ENCODE peak calls at places on chromosomes 6 and 20, in four cellular contexts. One of them, this sample, is unnamed.
A peak's percentile ranks its signal among the peaks of the same experiment; 100 is the strongest.

GRCh38 chr6:116101298-116101718 is 655 bp downstream of the NT5DC1 start:
- DNase-seq in HFFc6: no peak
- DNase-seq in cardiac muscle cell: no peak
- DNase-seq in tibial nerve: peak; percentile 61
- DNase-seq in this sample: peak; percentile 35

GRCh38 chr6:9361749-9362148 is 926.4 kb upstream of the SLC35B3 start:
- DNase-seq in cardiac muscle cell: peak; percentile 61
- DNase-seq in tibial nerve: no peak
- DNase-seq in HFFc6: no peak
- DNase-seq in this sample: no peak

GRCh38 chr6:151022492-151022891 is 157.0 kb downstream of the MTHFD1L start:
- DNase-seq in tibial nerve: no peak
- DNase-seq in HFFc6: no peak
- DNase-seq in cardiac muscle cell: no peak
- DNase-seq in this sample: no peak

GRCh38 chr6:83574783-83575182 is 62.4 kb downstream of the PRSS35 start:
- DNase-seq in HFFc6: no peak
- DNase-seq in tibial nerve: no peak
- DNase-seq in cardiac muscle cell: no peak
- DNase-seq in this sample: no peak

GRCh38 chr6:8947900-8948299 is 512.6 kb upstream of the SLC35B3 start:
- DNase-seq in cardiac muscle cell: no peak
- DNase-seq in HFFc6: no peak
- DNase-seq in tibial nerve: no peak
- DNase-seq in this sample: no peak

GRCh38 chr6:30325873-30326445 is 768 bp upstream of the TRIM39 start:
- DNase-seq in cardiac muscle cell: peak; percentile 69
- DNase-seq in tibial nerve: peak; percentile 28
- DNase-seq in HFFc6: no peak
- DNase-seq in this sample: no peak

GRCh38 chr6:41306187-41306854 is 19.8 kb upstream of the TREM1 start:
- DNase-seq in cardiac muscle cell: peak; percentile 78
- DNase-seq in HFFc6: no peak
- DNase-seq in tibial nerve: peak; percentile 58
- DNase-seq in this sample: no peak

GRCh38 chr6:140398076-140398475 is 1023.6 kb upstream of the CITED2 start:
- DNase-seq in HFFc6: no peak
- DNase-seq in cardiac muscle cell: no peak
- DNase-seq in tibial nerve: no peak
- DNase-seq in this sample: no peak

GRCh38 chr6:150527100-150527499 is 72.6 kb upstream of the PLEKHG1 start:
- DNase-seq in tibial nerve: no peak
- DNase-seq in HFFc6: no peak
- DNase-seq in cardiac muscle cell: no peak
- DNase-seq in this sample: no peak

GRCh38 chr20:49539481-49540231 is 28.3 kb downstream of the PTGIS start:
- DNase-seq in HFFc6: no peak
- DNase-seq in tibial nerve: no peak
- DNase-seq in cardiac muscle cell: no peak
- DNase-seq in this sample: no peak

GRCh38 chr6:33774774-33775173 is 14.2 kb downstream of the LEMD2 start:
- DNase-seq in HFFc6: no peak
- DNase-seq in cardiac muscle cell: no peak
- DNase-seq in tibial nerve: no peak
- DNase-seq in this sample: no peak

DNA sequence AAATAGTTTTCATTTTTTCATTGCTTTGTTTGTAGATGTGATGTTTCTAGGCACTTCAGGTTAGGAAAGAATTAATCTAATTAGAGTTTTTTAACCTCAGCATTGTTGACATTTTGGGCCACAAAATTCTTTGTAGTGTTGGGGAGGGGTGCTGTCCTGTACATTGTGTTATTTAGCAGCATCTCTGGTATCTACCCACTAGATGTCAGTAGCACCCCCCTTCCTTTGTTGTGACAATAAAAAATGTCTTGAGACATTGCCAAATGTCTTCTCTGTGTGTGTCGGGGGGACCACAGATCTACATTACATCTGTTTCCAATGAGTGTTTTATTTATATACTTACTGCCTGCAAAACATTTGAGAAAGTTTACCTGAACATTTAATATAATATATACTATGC is 45.6 kb downstream of the EYA4 start:
- DNase-seq in cardiac muscle cell: no peak
- DNase-seq in HFFc6: no peak
- DNase-seq in tibial nerve: no peak
- DNase-seq in this sample: no peak
- TF ChIP-seq CTCF in cardiac muscle cell: peak; percentile 58
- TF ChIP-seq CTCF in HFFc6: peak; percentile 34
- TF ChIP-seq CTCF in tibial nerve: no peak
- TF ChIP-seq CTCF in this sample: no peak

GRCh38 chr6:108836061-108836460 is 12.2 kb upstream of the ARMC2 start:
- DNase-seq in cardiac muscle cell: no peak
- DNase-seq in HFFc6: no peak
- DNase-seq in tibial nerve: no peak
- DNase-seq in this sample: no peak

GRCh38 chr6:108837236-108837971 is 10.8 kb upstream of the ARMC2 start:
- DNase-seq in tibial nerve: no peak
- DNase-seq in HFFc6: no peak
- DNase-seq in cardiac muscle cell: no peak
- DNase-seq in this sample: no peak

GRCh38 chr6:108839068-108839467 is 9.2 kb upstream of the ARMC2 start:
- DNase-seq in HFFc6: no peak
- DNase-seq in tibial nerve: no peak
- DNase-seq in cardiac muscle cell: no peak
- DNase-seq in this sample: no peak

GRCh38 chr6:108840919-108841318 is 7.3 kb upstream of the ARMC2 start:
- DNase-seq in cardiac muscle cell: no peak
- DNase-seq in HFFc6: no peak
- DNase-seq in tibial nerve: no peak
- DNase-seq in this sample: no peak

GRCh38 chr6:108838101-108838717 is 10.0 kb upstream of the ARMC2 start:
- DNase-seq in HFFc6: no peak
- DNase-seq in cardiac muscle cell: peak; percentile 48
- DNase-seq in tibial nerve: no peak
- DNase-seq in this sample: no peak
- TF ChIP-seq CTCF in HFFc6: peak; percentile 8
- TF ChIP-seq CTCF in cardiac muscle cell: no peak
- TF ChIP-seq CTCF in tibial nerve: no peak
- TF ChIP-seq CTCF in this sample: no peak

GRCh38 chr6:10970731-10971130 is 73.4 kb downstream of the ELOVL2 start:
- DNase-seq in cardiac muscle cell: no peak
- DNase-seq in tibial nerve: no peak
- DNase-seq in HFFc6: no peak
- DNase-seq in this sample: no peak
- TF ChIP-seq CTCF in cardiac muscle cell: no peak
- TF ChIP-seq CTCF in tibial nerve: no peak
- TF ChIP-seq CTCF in HFFc6: no peak
- TF ChIP-seq CTCF in this sample: no peak

GRCh38 chr6:113102761-113103160 is 754.4 kb upstream of the MARCKS start:
- DNase-seq in HFFc6: peak; percentile 11
- DNase-seq in cardiac muscle cell: no peak
- DNase-seq in tibial nerve: no peak
- DNase-seq in this sample: no peak

GRCh38 chr6:113104546-113105325 is 752.4 kb upstream of the MARCKS start:
- DNase-seq in cardiac muscle cell: no peak
- DNase-seq in HFFc6: no peak
- DNase-seq in tibial nerve: no peak
- DNase-seq in this sample: no peak

DNA sequence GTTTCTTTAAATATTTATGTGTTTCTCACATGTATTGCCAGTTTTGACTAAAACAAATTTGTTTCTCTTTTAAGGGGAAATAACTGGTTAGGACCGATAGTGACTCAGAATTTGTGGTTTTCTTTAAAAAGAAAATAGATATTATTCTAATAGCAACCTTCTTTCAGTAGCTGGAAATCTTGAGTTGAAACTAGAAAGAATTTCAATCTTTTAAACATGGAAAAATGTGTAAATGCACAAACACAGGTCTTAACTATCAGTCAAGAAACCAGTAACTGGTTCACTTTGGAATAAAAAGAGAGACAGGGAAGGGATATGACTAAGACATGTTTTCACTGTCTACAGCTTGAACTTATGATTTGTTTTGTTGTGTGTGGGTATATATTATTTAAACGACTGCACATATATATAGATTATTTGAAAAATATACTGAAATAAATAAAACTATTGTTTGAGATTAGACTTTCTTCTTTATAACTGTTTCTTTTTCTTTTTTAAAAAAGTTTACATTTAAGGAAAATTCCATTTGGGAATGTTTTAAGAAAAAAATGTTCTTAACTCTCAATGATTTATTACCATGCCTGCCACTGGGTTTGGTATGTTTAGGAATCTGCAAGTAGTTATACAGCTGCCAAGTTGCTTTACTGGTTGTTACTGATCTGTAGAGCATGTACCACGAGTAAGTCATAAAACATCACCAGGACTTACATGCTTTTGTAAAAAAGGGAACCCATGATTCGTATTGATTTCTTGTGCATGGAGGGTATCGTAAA is 753.3 kb upstream of the MARCKS start:
- DNase-seq in tibial nerve: no peak
- DNase-seq in cardiac muscle cell: no peak
- DNase-seq in HFFc6: peak; percentile 82
- DNase-seq in this sample: no peak
- TF ChIP-seq CTCF in tibial nerve: no peak
- TF ChIP-seq CTCF in cardiac muscle cell: no peak
- TF ChIP-seq CTCF in HFFc6: no peak
- TF ChIP-seq CTCF in this sample: no peak

This sample was measured in omental fat pad.